ENCODE peak calls at places on chromosomes 16 and 17, in five cellular contexts. One of them, this sample, is unnamed.

GRCh38 chr16:4882633-4883285 is 35.5 kb downstream of the UBN1 start:
- DNase-seq in Daoy: peak
- DNase-seq in thoracic aorta: no peak
- DNase-seq in stomach: peak
- DNase-seq in psoas muscle: no peak
- DNase-seq in this sample: no peak

GRCh38 chr16:80341242-80341641 is 199.6 kb upstream of the DYNLRB2 start:
- DNase-seq in thoracic aorta: no peak
- DNase-seq in psoas muscle: no peak
- DNase-seq in stomach: no peak
- DNase-seq in Daoy: no peak
- DNase-seq in this sample: no peak

GRCh38 chr17:7191571-7192270 is 12.6 kb upstream of the ASGR1 start:
- DNase-seq in Daoy: peak
- DNase-seq in thoracic aorta: no peak
- DNase-seq in psoas muscle: no peak
- DNase-seq in stomach: no peak
- DNase-seq in this sample: no peak

GRCh38 chr17:65131244-65131643 is 5.9 kb upstream of the RGS9 start:
- DNase-seq in stomach: no peak
- DNase-seq in thoracic aorta: no peak
- DNase-seq in Daoy: no peak
- DNase-seq in psoas muscle: no peak
- DNase-seq in this sample: no peak

GRCh38 chr16:9256196-9256595 is 164.8 kb downstream of the HAPSTR1 start:
- DNase-seq in stomach: peak
- DNase-seq in thoracic aorta: no peak
- DNase-seq in Daoy: peak
- DNase-seq in psoas muscle: no peak
- DNase-seq in this sample: peak

GRCh38 chr16:10922328-10923145 is 19.7 kb downstream of the DEXI start:
- DNase-seq in stomach: no peak
- DNase-seq in Daoy: peak
- DNase-seq in thoracic aorta: peak
- DNase-seq in psoas muscle: peak
- DNase-seq in this sample: no peak

GRCh38 chr17:45787044-45787443 is 2.9 kb downstream of the CRHR1 start:
- DNase-seq in Daoy: no peak
- DNase-seq in psoas muscle: no peak
- DNase-seq in thoracic aorta: no peak
- DNase-seq in stomach: no peak
- DNase-seq in this sample: no peak

GRCh38 chr16:18833707-18834505 is 32.6 kb upstream of the ARL6IP1 start:
- DNase-seq in psoas muscle: no peak
- DNase-seq in Daoy: no peak
- DNase-seq in stomach: no peak
- DNase-seq in thoracic aorta: no peak
- DNase-seq in this sample: no peak

GRCh38 chr17:66965801-66966528 is 1.5 kb downstream of the CACNG4 start:
- DNase-seq in psoas muscle: no peak
- DNase-seq in thoracic aorta: no peak
- DNase-seq in stomach: no peak
- DNase-seq in Daoy: no peak
- DNase-seq in this sample: peak

GRCh38 chr17:37671813-37672544 is 28.7 kb upstream of the DDX52 start:
- DNase-seq in stomach: no peak
- DNase-seq in psoas muscle: no peak
- DNase-seq in Daoy: peak
- DNase-seq in thoracic aorta: no peak
- DNase-seq in this sample: no peak

GRCh38 chr17:48645639-48646182 is 19.6 kb upstream of the HOXB9 start:
- DNase-seq in stomach: no peak
- DNase-seq in psoas muscle: no peak
- DNase-seq in thoracic aorta: no peak
- DNase-seq in Daoy: no peak
- DNase-seq in this sample: peak

GRCh38 chr16:88530858-88531203 is 39.4 kb upstream of the ZC3H18 start:
- DNase-seq in stomach: no peak
- DNase-seq in thoracic aorta: no peak
- DNase-seq in psoas muscle: no peak
- DNase-seq in Daoy: no peak
- DNase-seq in this sample: no peak

GRCh38 chr17:2400877-2401425 is at the start of gene MNT:
- DNase-seq in stomach: peak
- DNase-seq in Daoy: peak
- DNase-seq in thoracic aorta: peak
- DNase-seq in psoas muscle: peak
- DNase-seq in this sample: peak

GRCh38 chr16:87178177-87178863 is 138.9 kb downstream of the C16orf95 start:
- DNase-seq in thoracic aorta: no peak
- DNase-seq in stomach: no peak
- DNase-seq in Daoy: no peak
- DNase-seq in psoas muscle: no peak
- DNase-seq in this sample: no peak

GRCh38 chr17:29461807-29462206 is 71.6 kb downstream of the TAOK1 start:
- DNase-seq in psoas muscle: no peak
- DNase-seq in stomach: no peak
- DNase-seq in thoracic aorta: no peak
- DNase-seq in Daoy: no peak
- DNase-seq in this sample: no peak

GRCh38 chr17:17188586-17188985 is 17.5 kb downstream of the PLD6 start:
- DNase-seq in stomach: no peak
- DNase-seq in thoracic aorta: no peak
- DNase-seq in Daoy: no peak
- DNase-seq in psoas muscle: no peak
- DNase-seq in this sample: no peak

GRCh38 chr17:59366040-59366757 is 34.7 kb downstream of the YPEL2 start:
- DNase-seq in Daoy: no peak
- DNase-seq in psoas muscle: no peak
- DNase-seq in stomach: peak
- DNase-seq in thoracic aorta: no peak
- DNase-seq in this sample: no peak

GRCh38 chr17:75765981-75766380 is 989 bp upstream of the GALK1 start:
- DNase-seq in psoas muscle: no peak
- DNase-seq in thoracic aorta: no peak
- DNase-seq in Daoy: peak
- DNase-seq in stomach: no peak
- DNase-seq in this sample: no peak

GRCh38 chr16:48383204-48383876 is 1.9 kb downstream of the SIAH1 start:
- DNase-seq in psoas muscle: no peak
- DNase-seq in stomach: no peak
- DNase-seq in thoracic aorta: no peak
- DNase-seq in Daoy: no peak
- DNase-seq in this sample: no peak

GRCh38 chr17:44222112-44222869 is 2.8 kb upstream of the UBTF start:
- DNase-seq in Daoy: peak
- DNase-seq in thoracic aorta: no peak
- DNase-seq in stomach: peak
- DNase-seq in psoas muscle: peak
- DNase-seq in this sample: peak